ENCODE peak calls at places on chromosomes 16 and 17, in five cellular contexts. One of them, this sample, is unnamed.

GRCh38 chr16:2086812-2087425 is 39.1 kb downstream of the TSC2 start:
- DNase-seq in NCI-H1436: no peak
- DNase-seq in GM19239: no peak
- DNase-seq in activated naive CD8-positive, alpha-beta T cell treated with anti-CD3 and anti-CD28 coated beads, Interleukin-2, amount 10 ng/mL, durations not matched to agents 7 days and 5 days: no peak
- DNase-seq in substantia nigra: no peak
- DNase-seq in this sample: no peak

GRCh38 chr16:84898447-84898846 is 78.7 kb downstream of the CRISPLD2 start:
- DNase-seq in NCI-H1436: no peak
- DNase-seq in activated naive CD8-positive, alpha-beta T cell treated with anti-CD3 and anti-CD28 coated beads, Interleukin-2, amount 10 ng/mL, durations not matched to agents 7 days and 5 days: no peak
- DNase-seq in substantia nigra: no peak
- DNase-seq in GM19239: no peak
- DNase-seq in this sample: no peak

GRCh38 chr17:12637015-12637414 is 28.7 kb upstream of the MYOCD start:
- DNase-seq in GM19239: no peak
- DNase-seq in activated naive CD8-positive, alpha-beta T cell treated with anti-CD3 and anti-CD28 coated beads, Interleukin-2, amount 10 ng/mL, durations not matched to agents 7 days and 5 days: no peak
- DNase-seq in substantia nigra: no peak
- DNase-seq in NCI-H1436: no peak
- DNase-seq in this sample: no peak

GRCh38 chr16:4500283-4500682 is 24.1 kb downstream of the HMOX2 start:
- DNase-seq in substantia nigra: peak
- DNase-seq in NCI-H1436: no peak
- DNase-seq in GM19239: no peak
- DNase-seq in activated naive CD8-positive, alpha-beta T cell treated with anti-CD3 and anti-CD28 coated beads, Interleukin-2, amount 10 ng/mL, durations not matched to agents 7 days and 5 days: no peak
- DNase-seq in this sample: no peak

GRCh38 chr16:28192811-28193529 is 18.8 kb downstream of the XPO6 start:
- DNase-seq in GM19239: peak
- DNase-seq in activated naive CD8-positive, alpha-beta T cell treated with anti-CD3 and anti-CD28 coated beads, Interleukin-2, amount 10 ng/mL, durations not matched to agents 7 days and 5 days: peak
- DNase-seq in NCI-H1436: no peak
- DNase-seq in substantia nigra: no peak
- DNase-seq in this sample: no peak

GRCh38 chr16:69495821-69496220 is 69.9 kb upstream of the NFAT5 start:
- DNase-seq in GM19239: no peak
- DNase-seq in substantia nigra: no peak
- DNase-seq in activated naive CD8-positive, alpha-beta T cell treated with anti-CD3 and anti-CD28 coated beads, Interleukin-2, amount 10 ng/mL, durations not matched to agents 7 days and 5 days: no peak
- DNase-seq in NCI-H1436: no peak
- DNase-seq in this sample: no peak

GRCh38 chr17:72349011-72349410 is 228.2 kb downstream of the SOX9 start:
- DNase-seq in substantia nigra: no peak
- DNase-seq in GM19239: no peak
- DNase-seq in activated naive CD8-positive, alpha-beta T cell treated with anti-CD3 and anti-CD28 coated beads, Interleukin-2, amount 10 ng/mL, durations not matched to agents 7 days and 5 days: no peak
- DNase-seq in NCI-H1436: no peak
- DNase-seq in this sample: no peak

GRCh38 chr17:28252436-28252835 is 66.6 kb upstream of the TMEM97 start:
- DNase-seq in activated naive CD8-positive, alpha-beta T cell treated with anti-CD3 and anti-CD28 coated beads, Interleukin-2, amount 10 ng/mL, durations not matched to agents 7 days and 5 days: no peak
- DNase-seq in GM19239: no peak
- DNase-seq in NCI-H1436: no peak
- DNase-seq in substantia nigra: no peak
- DNase-seq in this sample: no peak

GRCh38 chr17:17084941-17085340 is 42.7 kb downstream of the MPRIP start:
- DNase-seq in activated naive CD8-positive, alpha-beta T cell treated with anti-CD3 and anti-CD28 coated beads, Interleukin-2, amount 10 ng/mL, durations not matched to agents 7 days and 5 days: no peak
- DNase-seq in NCI-H1436: no peak
- DNase-seq in GM19239: no peak
- DNase-seq in substantia nigra: no peak
- DNase-seq in this sample: no peak

GRCh38 chr16:81036751-81037350 is 1.2 kb downstream of the ATMIN start:
- DNase-seq in NCI-H1436: no peak
- DNase-seq in activated naive CD8-positive, alpha-beta T cell treated with anti-CD3 and anti-CD28 coated beads, Interleukin-2, amount 10 ng/mL, durations not matched to agents 7 days and 5 days: no peak
- DNase-seq in substantia nigra: no peak
- DNase-seq in GM19239: no peak
- DNase-seq in this sample: no peak